ENCODE peak calls at places on chromosomes 3 and 15, in four cellular contexts. V is neural progenitor cell, S is AG04450, O is esophagus squamous epithelium. K is an unnamed sample.

GRCh38 chr3:173761161-173761560 is 363.6 kb downstream of the NLGN1 start:
- DNase-seq in V (no peak), S (no peak), O (no peak), K (no peak)

GRCh38 chr15:67146214-67146613 is 80.8 kb downstream of the SMAD3 start:
- DNase-seq in V (no peak), S (peak; percentile 78), O (no peak), K (no peak)

GRCh38 chr3:24355806-24356205 is 138.8 kb downstream of the THRB start:
- DNase-seq in V (no peak), S (no peak), O (no peak), K (no peak)

GRCh38 chr15:99503411-99503810 is 62.4 kb upstream of the MEF2A start:
- DNase-seq in V (no peak), S (no peak), O (no peak), K (no peak)

GRCh38 chr15:77030042-77030927 is 35.4 kb downstream of the PSTPIP1 start:
- DNase-seq in V (peak; percentile 65), S (no peak), O (no peak), K (no peak)

GRCh38 chr15:84685304-84685703 is 27.3 kb upstream of the NMB start:
- DNase-seq in V (no peak), S (peak; percentile 32), O (no peak), K (peak; percentile 81)

GRCh38 chr3:174049443-174049842 is 651.9 kb downstream of the NLGN1 start:
- DNase-seq in V (no peak), S (no peak), O (no peak), K (no peak)

GRCh38 chr3:5479229-5479799 is 291.8 kb downstream of the EDEM1 start:
- DNase-seq in V (no peak), S (no peak), O (no peak), K (peak; percentile 52)

GRCh38 chr3:169308654-169309325 is 354.7 kb downstream of the MECOM start:
- DNase-seq in V (no peak), S (peak; percentile 10), O (no peak), K (no peak)

GRCh38 chr3:77524467-77524866 is 484.6 kb downstream of the ROBO2 start:
- DNase-seq in V (peak; percentile 28), S (no peak), O (no peak), K (no peak)

GRCh38 chr3:12439161-12439560 is 45.1 kb upstream of the TSEN2 start:
- DNase-seq in V (no peak), S (no peak), O (no peak), K (no peak)
- H3K27ac ChIP-seq in V (no peak overlapping the region), S (no peak overlapping the region), O (no peak overlapping the region), K (no peak overlapping the region)

GRCh38 chr15:90870354-90871096 is 2.1 kb downstream of the FURIN start:
- DNase-seq in V (no peak), S (no peak), O (no peak), K (peak; percentile 44)

GRCh38 chr15:90868261-90868689 is at the start of gene FURIN:
- DNase-seq in V (no peak), S (no peak), O (no peak), K (no peak)

GRCh38 chr15:90871097-90871715 is 2.8 kb downstream of the FURIN start:
- DNase-seq in V (peak; percentile 54), S (no peak), O (no peak), K (no peak)

GRCh38 chr15:90869601-90870353 is 1.4 kb downstream of the FURIN start:
- DNase-seq in V (peak; percentile 61), S (no peak), O (no peak), K (peak; percentile 76)

DNA sequence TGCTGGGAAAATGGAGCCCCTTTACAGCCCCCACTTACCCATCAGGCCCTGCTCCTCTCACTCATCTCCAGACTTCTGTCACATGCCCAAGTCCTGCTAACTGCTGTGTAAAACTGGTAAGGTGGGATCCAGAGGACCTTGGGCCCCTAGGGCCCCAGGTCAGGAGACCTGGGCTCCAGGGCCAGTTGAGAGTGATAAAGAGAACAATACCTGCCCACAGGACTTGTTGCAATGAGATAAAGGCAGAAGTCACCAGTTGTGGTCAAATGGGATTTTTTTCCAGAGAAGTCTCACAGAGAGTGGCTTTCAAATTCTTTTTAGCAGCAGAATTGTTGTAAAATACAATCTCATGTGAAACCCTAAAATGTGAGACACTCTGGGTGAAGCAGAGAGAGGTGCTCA is 753 bp downstream of the FURIN start:
- DNase-seq in V (no peak), S (no peak), O (no peak), K (no peak)
- H3K27ac ChIP-seq in V (no peak overlapping the region), S (peak overlapping the region; percentile 68), O (peak overlapping the region; percentile 87), K (no peak overlapping the region)

GRCh38 chr3:30496496-30496966 is 109.9 kb upstream of the TGFBR2 start:
- DNase-seq in V (no peak), S (peak; percentile 55), O (no peak), K (peak; percentile 80)

GRCh38 chr3:30495172-30496124 is 111.0 kb upstream of the TGFBR2 start:
- DNase-seq in V (no peak), S (no peak), O (no peak), K (no peak)

GRCh38 chr3:30492581-30493192 is 113.7 kb upstream of the TGFBR2 start:
- DNase-seq in V (no peak), S (no peak), O (no peak), K (no peak)

GRCh38 chr3:30498587-30498967 is 107.8 kb upstream of the TGFBR2 start:
- DNase-seq in V (no peak), S (no peak), O (no peak), K (no peak)

DNA sequence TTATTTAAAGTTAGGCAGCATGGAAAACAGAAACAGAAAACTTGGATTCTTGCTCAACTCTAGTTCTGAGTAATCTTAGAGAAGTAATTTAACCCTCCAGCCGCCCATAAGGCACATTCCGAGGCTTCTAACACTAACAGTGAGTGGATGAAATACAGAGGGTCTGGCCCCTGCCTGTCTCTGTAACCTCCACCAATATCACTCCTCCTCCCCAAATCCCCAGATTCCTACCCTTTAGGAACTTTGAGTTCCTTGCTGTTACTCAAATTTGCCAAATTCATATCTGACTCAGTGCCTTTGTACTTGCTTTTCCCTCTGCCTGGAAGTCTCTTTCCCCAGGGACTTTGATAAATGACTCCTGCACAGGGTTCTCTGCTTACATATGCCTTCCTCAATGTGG is 112.5 kb upstream of the TGFBR2 start:
- DNase-seq in V (no peak), S (peak; percentile 37), O (no peak), K (no peak)
- H3K27ac ChIP-seq in V (no peak overlapping the region), S (peak overlapping the region; percentile 57), O (peak overlapping the region; percentile 77), K (no peak overlapping the region)

DNA sequence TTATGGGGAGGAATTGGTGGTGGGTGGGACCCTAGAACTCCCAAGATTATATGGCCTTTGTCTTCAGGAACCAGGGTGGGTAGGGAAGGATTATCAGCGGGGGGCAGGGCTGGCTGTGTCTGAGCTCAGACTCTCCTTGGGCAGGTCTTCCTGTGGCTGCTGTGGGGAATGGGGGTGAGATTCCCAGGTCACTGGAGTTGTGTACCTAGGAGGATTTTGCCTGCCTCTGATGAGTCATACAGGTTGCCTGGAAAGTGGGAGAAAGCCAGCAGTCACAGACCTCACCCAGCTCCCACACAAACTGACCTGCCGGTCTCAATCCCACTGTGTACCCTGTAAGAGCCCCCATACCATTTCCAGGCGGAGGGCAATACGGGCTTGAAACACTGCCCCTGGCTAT is 209.9 kb upstream of the CNTN3 start:
- DNase-seq in V (no peak), S (no peak), O (no peak), K (no peak)
- H3K27ac ChIP-seq in V (no peak overlapping the region), S (no peak overlapping the region), O (no peak overlapping the region), K (no peak overlapping the region)

GRCh38 chr15:45401665-45402161 is 23.4 kb upstream of the GATM start:
- DNase-seq in V (no peak), S (no peak), O (no peak), K (no peak)
- H3K27ac ChIP-seq in V (no peak overlapping the region), S (no peak overlapping the region), O (peak overlapping the region; percentile 97), K (peak overlapping the region; percentile 58)

DNA sequence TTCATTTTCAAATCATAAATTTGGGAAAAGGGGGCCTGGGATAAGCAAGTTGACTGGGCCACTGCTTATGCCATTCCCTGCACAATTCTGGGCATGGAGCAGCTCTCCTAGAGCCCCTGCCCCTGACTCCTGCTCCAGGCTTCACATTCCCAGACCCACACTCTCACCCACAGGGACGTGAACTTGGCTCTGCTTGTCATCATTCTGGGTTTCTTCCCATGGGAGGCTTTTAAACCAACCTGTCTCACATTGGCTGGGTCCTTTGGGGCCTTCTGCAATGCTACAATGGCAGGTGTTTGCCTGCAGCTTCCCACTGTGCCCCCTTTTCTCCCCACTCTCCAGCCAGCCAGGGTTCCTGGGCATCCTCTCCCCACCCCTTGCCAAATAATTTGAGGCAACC is 49.1 kb downstream of the CYP19A1 start:
- DNase-seq in V (no peak), S (no peak), O (no peak), K (no peak)
- H3K27ac ChIP-seq in V (no peak overlapping the region), S (no peak overlapping the region), O (no peak overlapping the region), K (no peak overlapping the region)

GRCh38 chr3:30510596-30510995 is 95.8 kb upstream of the TGFBR2 start:
- DNase-seq in V (no peak), S (no peak), O (no peak), K (peak; percentile 69)

GRCh38 chr3:30513374-30514152 is 92.8 kb upstream of the TGFBR2 start:
- DNase-seq in V (no peak), S (no peak), O (no peak), K (no peak)

GRCh38 chr3:30512596-30512995 is 93.8 kb upstream of the TGFBR2 start:
- DNase-seq in V (no peak), S (no peak), O (no peak), K (no peak)

GRCh38 chr3:30508319-30508718 is 98.1 kb upstream of the TGFBR2 start:
- DNase-seq in V (no peak), S (no peak), O (no peak), K (no peak)

GRCh38 chr3:30511524-30512278 is 94.7 kb upstream of the TGFBR2 start:
- DNase-seq in V (no peak), S (peak; percentile 93), O (no peak), K (peak; percentile 99)
- H3K27ac ChIP-seq in V (no peak overlapping the region), S (peak overlapping the region; percentile 13), O (no peak overlapping the region), K (peak overlapping the region; percentile 13)